ENCODE peak calls at places on chromosomes 3 and 15, in ten cellular contexts. A is T-helper 1 cell; J is germinal center; O is stimulated activated CD8-positive, alpha-beta memory T cell treated with anti-CD3 and anti-CD28 coated beads, Interleukin-15, amount 100 ng/mL, for 24 hours; P is AG08396; T is glomerular endothelial cell; N is natural killer cell; K is ascending aorta; Q is foreskin fibroblast; L is stimulated activated CD4-positive, alpha-beta T cell treated with anti-CD3 and anti-CD28 coated beads, TNF-alpha, amount 100 ng/mL, for 1 hour. G is an unnamed sample.

GRCh38 chr3:83023050-83023449 is 1261.6 kb upstream of the GBE1 start:
- DNase-seq in A (no peak), J (no peak), O (no peak), P (no peak), T (no peak), N (no peak), K (no peak), Q (no peak), L (no peak), G (no peak)

GRCh38 chr3:31848163-31848848 is 132.8 kb downstream of the OSBPL10 start:
- DNase-seq in A (no peak), J (no peak), O (no peak), P (no peak), T (no peak), N (no peak), K (no peak), Q (no peak), L (no peak), G (no peak)

GRCh38 chr3:124158174-124158812 is 166.4 kb upstream of the ROPN1 start:
- DNase-seq in A (no peak), J (no peak), O (no peak), P (no peak), T (no peak), N (no peak), K (no peak), Q (no peak), L (no peak), G (no peak)

GRCh38 chr3:149507491-149508324 is 33.2 kb downstream of the TM4SF4 start:
- DNase-seq in A (no peak), J (no peak), O (no peak), P (no peak), T (no peak), N (peak; percentile 24), K (peak; percentile 49), Q (peak; percentile 52), L (no peak), G (no peak)

GRCh38 chr3:157543491-157544035 is 40.3 kb upstream of the VEPH1 start:
- DNase-seq in A (no peak), J (no peak), O (no peak), P (no peak), T (no peak), N (no peak), K (no peak), Q (peak; percentile 33), L (no peak), G (no peak)

GRCh38 chr3:8737823-8738222 is 4.2 kb downstream of the CAV3 start:
- DNase-seq in A (no peak), J (no peak), O (no peak), P (no peak), T (no peak), N (no peak), K (no peak), Q (no peak), L (no peak), G (no peak)

GRCh38 chr15:101037090-101037830 is 118.1 kb downstream of the LRRK1 start:
- DNase-seq in A (no peak), J (no peak), O (no peak), P (no peak), T (no peak), N (no peak), K (no peak), Q (no peak), L (no peak), G (no peak)

GRCh38 chr3:185332026-185332735 is 30.8 kb upstream of the MAP3K13 start:
- DNase-seq in A (no peak), J (no peak), O (no peak), P (no peak), T (no peak), N (no peak), K (no peak), Q (peak; percentile 22), L (no peak), G (no peak)

GRCh38 chr15:88730751-88731150 is 72.5 kb upstream of the ACAN start:
- DNase-seq in A (no peak), J (no peak), O (no peak), P (no peak), T (no peak), N (no peak), K (no peak), Q (no peak), L (no peak), G (no peak)

GRCh38 chr15:35827156-35827555 is 281.2 kb upstream of the DPH6 start:
- DNase-seq in A (no peak), J (no peak), O (no peak), P (no peak), T (no peak), N (no peak), K (no peak), Q (no peak), L (no peak), G (no peak)

GRCh38 chr3:24640330-24640877 is 145.8 kb upstream of the THRB start:
- DNase-seq in A (no peak), J (no peak), O (no peak), P (peak; percentile 17), T (peak; percentile 9), N (no peak), K (no peak), Q (peak; percentile 79), L (no peak), G (no peak)

GRCh38 chr15:71115567-71116351 is 488 bp downstream of the THSD4 start:
- DNase-seq in A (no peak), J (peak; percentile 27), O (no peak), P (peak; percentile 77), T (no peak), N (no peak), K (no peak), Q (peak; percentile 71), L (no peak), G (no peak)

GRCh38 chr15:78167227-78167888 is 18.2 kb downstream of the IDH3A start:
- DNase-seq in A (no peak), J (no peak), O (no peak), P (no peak), T (no peak), N (no peak), K (no peak), Q (no peak), L (no peak), G (no peak)

GRCh38 chr15:79018960-79019359 is 71.6 kb downstream of the RASGRF1 start:
- DNase-seq in A (no peak), J (no peak), O (no peak), P (no peak), T (no peak), N (no peak), K (no peak), Q (no peak), L (no peak), G (no peak)

GRCh38 chr15:42511010-42511396 is 15.6 kb downstream of the SNAP23 start:
- DNase-seq in A (no peak), J (no peak), O (no peak), P (peak; percentile 39), T (no peak), N (no peak), K (no peak), Q (peak; percentile 47), L (no peak), G (no peak)

GRCh38 chr3:63278171-63278999 is at the start of gene SYNPR:
- DNase-seq in A (no peak), J (no peak), O (no peak), P (no peak), T (no peak), N (no peak), K (no peak), Q (no peak), L (no peak), G (no peak)

GRCh38 chr3:25910997-25911396 is 121.1 kb downstream of the OXSM start:
- DNase-seq in A (no peak), J (peak; percentile 17), O (no peak), P (no peak), T (no peak), N (no peak), K (no peak), Q (no peak), L (peak; percentile 34), G (no peak)

GRCh38 chr3:133408961-133409360 is 9.1 kb downstream of the BFSP2 start:
- DNase-seq in A (no peak), J (no peak), O (no peak), P (peak; percentile 57), T (no peak), N (no peak), K (no peak), Q (peak; percentile 17), L (no peak), G (no peak)

GRCh38 chr15:79341361-79341760 is 30.4 kb downstream of the TMED3 start:
- DNase-seq in A (no peak), J (no peak), O (no peak), P (no peak), T (no peak), N (no peak), K (no peak), Q (no peak), L (no peak), G (no peak)

GRCh38 chr3:141955163-141955562 is 78.7 kb downstream of the ATP1B3 start:
- DNase-seq in A (no peak), J (no peak), O (no peak), P (peak; percentile 27), T (no peak), N (no peak), K (no peak), Q (peak; percentile 69), L (no peak), G (no peak)

GRCh38 chr3:108090066-108090700 is 648 bp downstream of the CD47 start:
- DNase-seq in A (peak; percentile 27), J (peak; percentile 47), O (peak; percentile 28), P (peak; percentile 29), T (no peak), N (peak; percentile 62), K (no peak), Q (no peak), L (peak; percentile 41), G (no peak)

GRCh38 chr3:39000008-39000450 is 51.7 kb downstream of the SCN11A start:
- DNase-seq in A (no peak), J (peak; percentile 51), O (no peak), P (peak; percentile 43), T (peak; percentile 45), N (no peak), K (no peak), Q (peak; percentile 76), L (no peak), G (no peak)

GRCh38 chr3:73624363-73625123 is at the start of gene PDZRN3:
- DNase-seq in A (no peak), J (no peak), O (no peak), P (peak; percentile 82), T (no peak), N (no peak), K (no peak), Q (peak; percentile 95), L (no peak), G (no peak)

GRCh38 chr3:62131620-62132019 is 241.7 kb downstream of the FEZF2 start:
- DNase-seq in A (no peak), J (no peak), O (no peak), P (no peak), T (no peak), N (no peak), K (no peak), Q (peak; percentile 28), L (no peak), G (no peak)

GRCh38 chr3:59749291-59749690 is 699.5 kb upstream of the CFAP20DC start:
- DNase-seq in A (no peak), J (no peak), O (no peak), P (peak; percentile 36), T (no peak), N (no peak), K (no peak), Q (peak; percentile 75), L (no peak), G (no peak)

G was measured in Panc1.